ENCODE peak calls at places on chromosome 7, in eight cellular contexts. M is endodermal cell; E is fibroblast of the aortic adventitia; O is GM06990; G is fibroblast of pulmonary artery; J is MM.1S; C is fibroblast of mammary gland; N is naive thymus-derived CD4-positive, alpha-beta T cell. L is an unnamed sample.

GRCh38 chr7:148398844-148399365 is 191.7 kb upstream of the C7orf33 start:
- DNase-seq in M (no peak), E (no peak), G (no peak), N (no peak), C (no peak), O (peak), J (peak), L (no peak)

GRCh38 chr7:516606-517456 is 2.8 kb downstream of the PDGFA start:
- DNase-seq in M (peak), O (no peak), C (peak), N (no peak), G (peak), E (peak), J (no peak), L (peak)

GRCh38 chr7:147013820-147014219 is 897.2 kb downstream of the CNTNAP2 start:
- DNase-seq in O (no peak), M (no peak), G (peak), C (no peak), N (no peak), E (no peak), J (no peak), L (no peak)

GRCh38 chr7:130732980-130733865 is 784 bp downstream of the KLF14 start:
- DNase-seq in E (no peak), J (peak), C (peak), M (peak), G (no peak), O (peak), N (no peak), L (peak)

GRCh38 chr7:6600093-6600492 is 10.3 kb downstream of the INTS15 start:
- DNase-seq in J (no peak), G (no peak), N (no peak), C (no peak), O (no peak), E (no peak), M (no peak), L (no peak)

GRCh38 chr7:78714302-78714857 is 739.1 kb downstream of the MAGI2 start:
- DNase-seq in O (no peak), G (no peak), N (no peak), J (no peak), E (no peak), M (no peak), C (no peak), L (no peak)

GRCh38 chr7:13312327-13312726 is 624.9 kb downstream of the ARL4A start:
- DNase-seq in N (no peak), G (no peak), O (no peak), M (peak), E (no peak), J (no peak), C (peak), L (no peak)

GRCh38 chr7:154388412-154388811 is 336.2 kb downstream of the DPP6 start:
- DNase-seq in E (no peak), M (no peak), J (no peak), G (no peak), N (no peak), C (no peak), O (no peak), L (no peak)

GRCh38 chr7:122887198-122887597 is 938 bp upstream of the CADPS2 start:
- DNase-seq in C (peak), M (peak), G (peak), N (no peak), J (peak), E (peak), O (no peak), L (peak)

GRCh38 chr7:7795736-7796135 is 77.3 kb upstream of the RPA3 start:
- DNase-seq in C (peak), E (peak), G (peak), M (no peak), N (no peak), J (no peak), O (no peak), L (peak)

GRCh38 chr7:41592226-41592625 is 110.7 kb downstream of the INHBA start:
- DNase-seq in E (no peak), J (no peak), M (no peak), C (no peak), G (no peak), N (no peak), O (no peak), L (no peak)

GRCh38 chr7:78863248-78863647 is 590.2 kb downstream of the MAGI2 start:
- DNase-seq in G (no peak), C (no peak), N (no peak), O (no peak), E (no peak), M (peak), J (no peak), L (no peak)

GRCh38 chr7:155530601-155531000 is 15.8 kb downstream of the CNPY1 start:
- DNase-seq in N (no peak), J (no peak), M (no peak), G (no peak), C (no peak), E (no peak), O (no peak), L (no peak)

GRCh38 chr7:140058517-140058916 is 4.2 kb downstream of the PARP12 start:
- DNase-seq in J (no peak), E (no peak), G (no peak), N (no peak), M (no peak), C (no peak), O (no peak), L (no peak)

GRCh38 chr7:8379264-8379663 is 54.1 kb upstream of the NXPH1 start:
- DNase-seq in J (no peak), C (no peak), E (no peak), M (no peak), G (no peak), O (no peak), N (no peak), L (no peak)

GRCh38 chr7:40945788-40946187 is 757.1 kb downstream of the INHBA start:
- DNase-seq in J (no peak), M (no peak), E (no peak), G (no peak), N (no peak), C (peak), O (no peak), L (no peak)

GRCh38 chr7:83655951-83656556 is 7.1 kb upstream of the SEMA3E start:
- DNase-seq in E (peak), G (peak), O (no peak), N (no peak), J (peak), M (peak), C (peak), L (peak)

GRCh38 chr7:32494946-32495297 is 367 bp upstream of the AVL9 start:
- DNase-seq in E (no peak), O (no peak), C (no peak), M (no peak), G (no peak), N (no peak), J (no peak), L (no peak)

GRCh38 chr7:28473567-28474266 is 61.4 kb downstream of the CREB5 start:
- DNase-seq in N (no peak), G (no peak), E (no peak), C (peak), M (no peak), J (no peak), O (no peak), L (no peak)

GRCh38 chr7:130560972-130561371 is 69.1 kb downstream of the MEST start:
- DNase-seq in J (peak), C (peak), O (peak), G (peak), M (no peak), E (peak), N (peak), L (peak)

GRCh38 chr7:35831208-35831607 is 30.4 kb downstream of the SEPTIN7 start:
- DNase-seq in O (no peak), G (peak), C (no peak), M (no peak), N (no peak), E (peak), J (no peak), L (peak)

GRCh38 chr7:135177021-135177696 is 6.7 kb upstream of the CYREN start:
- DNase-seq in N (no peak), E (no peak), C (no peak), M (no peak), J (no peak), G (no peak), O (no peak), L (no peak)

GRCh38 chr7:49037348-49038210 is 113.2 kb downstream of the CDC14C start:
- DNase-seq in E (no peak), G (no peak), N (no peak), J (no peak), M (no peak), O (no peak), C (no peak), L (no peak)

GRCh38 chr7:100855515-100855914 is 3.0 kb downstream of the SLC12A9 start:
- DNase-seq in J (no peak), E (no peak), G (no peak), M (no peak), C (no peak), O (no peak), N (no peak), L (no peak)

GRCh38 chr7:66913118-66914049 is 7.6 kb upstream of the TMEM248 start:
- DNase-seq in O (no peak), M (no peak), J (no peak), N (no peak), G (no peak), E (no peak), C (no peak), L (no peak)

GRCh38 chr7:44150966-44151678 is 10.0 kb upstream of the MYL7 start:
- DNase-seq in J (no peak), E (no peak), C (no peak), G (no peak), M (peak), O (no peak), N (no peak), L (no peak)

GRCh38 chr7:131225619-131226101 is 102.0 kb upstream of the MKLN1 start:
- DNase-seq in E (peak), N (no peak), G (peak), O (no peak), C (peak), M (no peak), J (no peak), L (peak)

GRCh38 chr7:131071786-131072504 is 255.7 kb upstream of the MKLN1 start:
- DNase-seq in M (no peak), C (peak), G (peak), E (peak), N (no peak), J (peak), O (no peak), L (peak)

GRCh38 chr7:119522698-119523097 is 750.3 kb upstream of the KCND2 start:
- DNase-seq in C (no peak), N (no peak), E (no peak), G (no peak), J (no peak), M (no peak), O (no peak), L (no peak)

GRCh38 chr7:138186951-138187351 is 110.7 kb downstream of the AKR1D1 start:
- DNase-seq in G (peak), C (no peak), J (no peak), M (no peak), N (no peak), O (no peak), E (peak), L (peak)

GRCh38 chr7:36871863-36872262 is 147.6 kb upstream of the AOAH start:
- DNase-seq in N (peak), J (no peak), G (no peak), O (no peak), E (no peak), M (no peak), C (peak), L (no peak)

GRCh38 chr7:69845721-69846495 is 247.6 kb downstream of the AUTS2 start:
- DNase-seq in N (no peak), M (no peak), O (no peak), C (no peak), J (no peak), E (no peak), G (no peak), L (no peak)

GRCh38 chr7:116438274-116438673 is 61.3 kb upstream of the CAV2 start:
- DNase-seq in G (no peak), M (no peak), C (peak), J (no peak), N (no peak), O (no peak), E (peak), L (peak)

GRCh38 chr7:471191-471865 is 48.3 kb downstream of the PDGFA start:
- DNase-seq in J (no peak), C (no peak), N (no peak), M (no peak), G (no peak), O (no peak), E (no peak), L (no peak)

GRCh38 chr7:157017639-157018327 is 7.3 kb upstream of the MNX1 start:
- DNase-seq in C (no peak), G (no peak), J (no peak), N (no peak), M (peak), O (no peak), E (no peak), L (no peak)
- H3K4me3 ChIP-seq in C (no peak), G (no peak), J (no peak), N (no peak), M (peak), O (no peak), E (no peak), L (no peak)

DNA sequence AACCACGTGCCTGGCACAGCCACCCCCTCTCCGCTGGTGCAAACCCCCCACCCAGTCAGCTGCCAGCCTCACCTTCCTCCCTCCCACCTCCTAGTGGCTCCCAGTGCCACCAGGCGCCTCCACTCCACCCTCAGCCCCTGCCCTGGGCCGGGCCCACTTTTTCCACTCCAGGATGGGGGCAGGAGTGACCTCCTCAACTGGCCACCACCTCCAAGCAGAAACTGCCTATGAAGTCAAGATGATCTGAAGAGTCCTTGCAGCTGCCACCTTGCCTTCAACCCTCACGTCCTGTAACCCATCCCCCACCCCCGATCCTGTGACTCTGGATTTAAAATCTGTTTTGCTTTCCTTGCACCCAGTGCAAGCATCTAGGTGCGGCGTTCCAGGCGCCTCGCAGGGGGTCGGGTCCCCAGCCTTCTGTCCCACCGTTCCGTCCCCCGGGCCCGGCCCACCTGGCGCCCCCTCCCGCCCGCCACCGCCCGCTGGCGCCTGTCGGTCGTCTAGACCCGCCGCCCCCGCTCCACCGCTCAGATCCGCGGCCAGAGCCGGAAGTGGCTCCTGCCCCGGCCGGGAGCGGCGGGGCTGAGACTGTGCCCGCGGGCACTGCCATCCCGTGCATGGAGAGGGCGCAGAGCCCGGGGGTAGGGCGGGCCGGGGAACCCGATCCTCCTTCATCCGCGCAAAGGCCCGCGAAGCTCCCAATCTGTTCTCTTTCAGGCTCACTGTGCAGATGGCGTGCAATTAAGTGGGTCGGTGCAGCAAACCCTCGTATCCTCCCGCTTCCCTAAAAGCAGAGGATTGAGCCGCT is 51.2 kb upstream of the GTF2I start:
- DNase-seq in G (no peak), N (peak), M (peak), E (no peak), O (peak), J (peak), C (no peak), L (peak)
- H3K4me3 ChIP-seq in G (peak), N (peak), M (no peak), E (peak), O (peak), J (peak), C (peak), L (peak)

GRCh38 chr7:157877298-157877840 is 540.6 kb downstream of the DNAJB6 start:
- DNase-seq in C (no peak), O (no peak), M (no peak), E (no peak), J (no peak), N (no peak), G (no peak), L (no peak)
- H3K4me3 ChIP-seq in C (no peak), O (no peak), M (no peak), E (no peak), J (no peak), N (no peak), G (no peak), L (no peak)

GRCh38 chr7:91330378-91331295 is 66.4 kb downstream of the FZD1 start:
- DNase-seq in J (no peak), G (peak), N (no peak), E (peak), C (peak), M (no peak), O (no peak), L (no peak)

GRCh38 chr7:91324663-91325062 is 60.4 kb downstream of the FZD1 start:
- DNase-seq in M (no peak), C (no peak), J (no peak), O (no peak), N (no peak), G (no peak), E (no peak), L (no peak)

GRCh38 chr7:91325731-91326130 is 61.5 kb downstream of the FZD1 start:
- DNase-seq in C (peak), E (no peak), M (no peak), J (no peak), N (no peak), O (no peak), G (no peak), L (no peak)

GRCh38 chr7:91326516-91327209 is 62.4 kb downstream of the FZD1 start:
- DNase-seq in O (no peak), C (no peak), G (no peak), M (no peak), J (no peak), N (no peak), E (no peak), L (no peak)

GRCh38 chr7:91327341-91327740 is 63.1 kb downstream of the FZD1 start:
- DNase-seq in C (no peak), O (no peak), J (no peak), M (no peak), G (no peak), E (no peak), N (no peak), L (no peak)
- H3K4me3 ChIP-seq in C (no peak), O (no peak), J (no peak), M (no peak), G (no peak), E (no peak), N (no peak), L (no peak)

L was measured in fibroblast of villous mesenchyme.